ENCODE peak calls at places on chromosomes 12 and 14, in six cellular contexts. Z is upper lobe of right lung; O is Jurkat, Clone E6-1; C is kidney glomerular epithelial cell; F is HFF-Myc; H is left ventricle myocardium inferior. T is an unnamed sample.

GRCh38 chr12:6570264-6570887 is 2.3 kb upstream of the NOP2 start:
- DNase-seq in H (no peak), C (no peak), Z (peak), F (no peak), O (no peak), T (peak)

GRCh38 chr14:90620540-90621204 is 195.6 kb downstream of the TTC7B start:
- DNase-seq in H (no peak), C (no peak), O (no peak), Z (no peak), F (no peak), T (no peak)

GRCh38 chr14:33938131-33938949 is 12.5 kb downstream of the EGLN3 start:
- DNase-seq in H (peak), F (no peak), C (no peak), O (no peak), Z (no peak), T (peak)

GRCh38 chr14:20455355-20456300 is 602 bp downstream of the APEX1 start:
- DNase-seq in F (no peak), C (peak), O (no peak), Z (no peak), H (no peak), T (peak)

GRCh38 chr14:76654573-76654955 is 106.7 kb upstream of the VASH1 start:
- DNase-seq in O (no peak), Z (no peak), F (no peak), H (no peak), C (no peak), T (peak)

GRCh38 chr12:54486173-54486867 is 11.2 kb upstream of the NCKAP1L start:
- DNase-seq in F (no peak), H (no peak), Z (no peak), O (no peak), C (no peak), T (no peak)

GRCh38 chr14:34619399-34619920 is 10.5 kb downstream of the SNX6 start:
- DNase-seq in F (no peak), O (no peak), H (no peak), Z (no peak), C (no peak), T (no peak)

GRCh38 chr14:59022144-59022543 is 166.3 kb upstream of the DAAM1 start:
- DNase-seq in F (no peak), Z (no peak), O (no peak), H (no peak), C (no peak), T (no peak)

GRCh38 chr12:123905319-123905925 is 67.2 kb downstream of the CCDC92 start:
- DNase-seq in C (peak), H (no peak), F (peak), O (peak), Z (no peak), T (peak)

GRCh38 chr14:60363275-60363674 is 114.3 kb downstream of the PPM1A start:
- DNase-seq in C (no peak), F (no peak), O (no peak), H (no peak), Z (no peak), T (no peak)

GRCh38 chr12:47888127-47888819 is 16.5 kb downstream of the VDR start:
- DNase-seq in H (no peak), C (no peak), Z (no peak), O (no peak), F (no peak), T (no peak)

GRCh38 chr12:102407776-102408486 is 72.4 kb downstream of the IGF1 start:
- DNase-seq in F (no peak), H (no peak), C (peak), O (no peak), Z (no peak), T (peak)

GRCh38 chr14:104681689-104682074 is 7.7 kb upstream of the INF2 start:
- DNase-seq in C (peak), H (peak), F (peak), Z (peak), O (no peak), T (peak)

GRCh38 chr14:84643438-84643837 is 886.5 kb upstream of the FLRT2 start:
- DNase-seq in Z (no peak), C (no peak), F (no peak), H (no peak), O (no peak), T (no peak)

GRCh38 chr12:55816876-55817351 is 610 bp downstream of the SARNP start:
- DNase-seq in C (no peak), O (no peak), F (no peak), H (no peak), Z (no peak), T (peak)

GRCh38 chr14:90759370-90760054 is 56.7 kb downstream of the TTC7B start:
- DNase-seq in Z (no peak), C (no peak), H (no peak), F (no peak), O (no peak), T (no peak)

GRCh38 chr14:59221558-59221957 is 33.1 kb downstream of the DAAM1 start:
- DNase-seq in C (no peak), F (no peak), Z (no peak), H (no peak), O (no peak), T (peak)

GRCh38 chr14:104973215-104974145 is 4.7 kb downstream of the AHNAK2 start:
- DNase-seq in O (no peak), Z (peak), H (peak), C (peak), F (peak), T (peak)

GRCh38 chr12:33596814-33597213 is 157.2 kb upstream of the SYT10 start:
- DNase-seq in O (no peak), F (no peak), Z (no peak), C (no peak), H (no peak), T (no peak)

GRCh38 chr14:88632512-88632911 is 69.7 kb downstream of the ZC3H14 start:
- DNase-seq in O (no peak), Z (no peak), C (no peak), H (no peak), F (no peak), T (no peak)

GRCh38 chr12:27564612-27565213 is 40.7 kb downstream of the PPFIBP1 start:
- DNase-seq in O (no peak), F (no peak), H (no peak), C (no peak), Z (no peak), T (peak)

GRCh38 chr12:116142936-116143882 is 134.3 kb downstream of the MED13L start:
- DNase-seq in O (no peak), F (peak), Z (no peak), H (no peak), C (peak), T (peak)

GRCh38 chr12:86948851-86949250 is 692.7 kb upstream of the MGAT4C start:
- DNase-seq in H (no peak), C (no peak), O (no peak), F (no peak), Z (no peak), T (no peak)

GRCh38 chr14:22607291-22607690 is 9.2 kb downstream of the ABHD4 start:
- DNase-seq in C (no peak), F (no peak), Z (no peak), H (no peak), O (no peak), T (peak)

GRCh38 chr12:78767264-78767981 is 97.2 kb upstream of the SYT1 start:
- DNase-seq in F (no peak), Z (no peak), H (no peak), O (no peak), C (no peak), T (no peak)

GRCh38 chr14:76773188-76773885 is 12.1 kb downstream of the VASH1 start:
- DNase-seq in Z (peak), O (no peak), H (peak), F (peak), C (peak), T (peak)

GRCh38 chr14:66509874-66510273 is 1.9 kb downstream of the GPHN start:
- DNase-seq in H (no peak), O (no peak), F (no peak), C (no peak), Z (no peak), T (no peak)

GRCh38 chr12:54680374-54680773 is 32.2 kb upstream of the DCD start:
- DNase-seq in H (no peak), F (peak), Z (no peak), O (peak), C (no peak), T (peak)

GRCh38 chr14:21109377-21110260 is 8.8 kb downstream of the TMEM253 start:
- DNase-seq in O (peak), H (no peak), Z (no peak), C (no peak), F (no peak), T (no peak)

GRCh38 chr12:127401005-127401404 is 866.0 kb upstream of the TMEM132C start:
- DNase-seq in O (no peak), Z (no peak), F (no peak), H (no peak), C (no peak), T (peak)